ENCODE peak calls at places on chromosome 18, in eight cellular contexts. L is putamen, O is Caco-2, U is T-helper 9 cell, T is brain microvascular endothelial cell, J is activated T-cell treated with anti-CD3 and anti-CD28 coated beads for 24 hours, I is A172, M is germinal center. C is an unnamed sample.
A peak's percentile ranks its signal among the peaks of the same experiment; 100 is the strongest.

GRCh38 chr18:28151434-28151833 is 25.5 kb downstream of the CDH2 start:
- DNase-seq in O (no peak), U (no peak), I (no peak), L (no peak), M (no peak), T (no peak), J (no peak), C (no peak)

GRCh38 chr18:8188196-8188595 is 421.0 kb upstream of the RAB12 start:
- DNase-seq in L (no peak), I (peak; percentile 35), O (no peak), J (no peak), M (no peak), T (peak; percentile 78), U (no peak), C (no peak)

GRCh38 chr18:23814977-23815614 is 125.8 kb downstream of the LAMA3 start:
- DNase-seq in J (no peak), O (no peak), M (no peak), I (no peak), L (peak; percentile 45), U (no peak), T (no peak), C (peak; percentile 52)

GRCh38 chr18:47772374-47773248 is 157.8 kb downstream of the SMAD2 start:
- DNase-seq in O (peak; percentile 38), T (peak; percentile 61), L (no peak), U (peak; percentile 48), M (peak; percentile 57), I (peak; percentile 64), J (peak; percentile 49), C (no peak)

GRCh38 chr18:26999797-27000196 is 134.3 kb upstream of the AQP4 start:
- DNase-seq in T (no peak), U (no peak), O (no peak), L (no peak), J (no peak), M (peak; percentile 6), I (no peak), C (no peak)

GRCh38 chr18:28331551-28331950 is 154.6 kb upstream of the CDH2 start:
- DNase-seq in L (no peak), I (peak; percentile 3), U (no peak), T (no peak), J (no peak), M (no peak), O (no peak), C (no peak)

GRCh38 chr18:59669872-59670657 is 27.2 kb downstream of the CCBE1 start:
- DNase-seq in O (no peak), M (no peak), J (no peak), L (no peak), T (no peak), U (no peak), I (no peak), C (no peak)

GRCh38 chr18:48623468-48624220 is 84.8 kb downstream of the CTIF start:
- DNase-seq in O (no peak), L (no peak), U (no peak), I (peak; percentile 60), T (peak; percentile 69), J (no peak), M (no peak), C (no peak)

GRCh38 chr18:13239557-13239956 is 21.0 kb downstream of the LDLRAD4 start:
- DNase-seq in T (no peak), O (no peak), L (no peak), J (no peak), I (no peak), U (no peak), M (no peak), C (no peak)

GRCh38 chr18:32730620-32731021 is 42.2 kb downstream of the KLHL14 start:
- DNase-seq in M (peak; percentile 27), J (no peak), O (no peak), U (no peak), I (peak; percentile 21), T (no peak), L (no peak), C (no peak)

GRCh38 chr18:24402209-24402785 is 4.7 kb upstream of the OSBPL1A start:
- DNase-seq in I (no peak), L (no peak), T (no peak), M (peak; percentile 15), O (no peak), J (no peak), U (no peak), C (no peak)

GRCh38 chr18:5879479-5879882 is 15.8 kb downstream of the TMEM200C start:
- DNase-seq in T (peak; percentile 31), M (no peak), O (no peak), U (no peak), J (no peak), L (no peak), I (peak; percentile 4), C (no peak)

GRCh38 chr18:57859314-57859713 is 56.2 kb upstream of the ATP8B1 start:
- DNase-seq in L (no peak), J (no peak), T (peak; percentile 18), I (peak; percentile 14), M (peak; percentile 37), U (no peak), O (peak; percentile 34), C (no peak)

GRCh38 chr18:77495982-77496690 is 246.5 kb downstream of the GALR1 start:
- DNase-seq in M (no peak), J (no peak), I (no peak), L (no peak), U (no peak), O (no peak), T (no peak), C (no peak)

GRCh38 chr18:77127769-77128671 is 4.6 kb downstream of the MBP start:
- DNase-seq in O (no peak), I (peak; percentile 70), L (no peak), U (peak; percentile 45), J (no peak), T (peak; percentile 86), M (peak; percentile 57), C (no peak)

GRCh38 chr18:27213123-27213717 is 28.1 kb upstream of the CHST9 start:
- DNase-seq in T (no peak), I (no peak), O (no peak), L (no peak), U (no peak), M (no peak), J (no peak), C (no peak)